ENCODE peak calls at places on chromosomes 1 and 21, in four cellular contexts. G is Peyer's patch, C is cardiac muscle cell, Z is fibroblast of mammary gland. L is an unnamed sample.

GRCh38 chr1:67952071-67952470 is 98.4 kb downstream of the DIRAS3 start:
- DNase-seq in G (no peak), C (peak), Z (peak), L (no peak)

GRCh38 chr1:209756608-209757445 is 974 bp downstream of the TRAF3IP3 start:
- DNase-seq in G (peak), C (no peak), Z (no peak), L (no peak)

GRCh38 chr21:45847870-45848269 is 133.7 kb upstream of the COL6A1 start:
- DNase-seq in G (no peak), C (no peak), Z (no peak), L (no peak)

GRCh38 chr1:245742891-245743290 is 588.1 kb downstream of the KIF26B start:
- DNase-seq in G (no peak), C (no peak), Z (peak), L (no peak)

GRCh38 chr1:1819762-1820161 is 41.5 kb upstream of the NADK start:
- DNase-seq in G (no peak), C (no peak), Z (no peak), L (no peak)

GRCh38 chr1:157154291-157154690 is 16.1 kb upstream of the ETV3 start:
- DNase-seq in G (no peak), C (no peak), Z (no peak), L (no peak)

GRCh38 chr1:237938553-237938952 is 47.8 kb upstream of the ZP4 start:
- DNase-seq in G (no peak), C (no peak), Z (peak), L (no peak)

GRCh38 chr1:81670286-81670685 is 130.4 kb upstream of the ADGRL2 start:
- DNase-seq in G (peak), C (peak), Z (peak), L (no peak)

GRCh38 chr1:212692774-212693644 is 6.6 kb downstream of the BATF3 start:
- DNase-seq in G (no peak), C (no peak), Z (peak), L (no peak)

GRCh38 chr21:42105916-42106315 is 34.8 kb downstream of the UMODL1 start:
- DNase-seq in G (no peak), C (no peak), Z (no peak), L (no peak)

GRCh38 chr21:27477321-27477720 is 510.4 kb upstream of the ADAMTS5 start:
- DNase-seq in G (no peak), C (no peak), Z (peak), L (no peak)

GRCh38 chr1:39981957-39982356 is 27.0 kb downstream of the MFSD2A start:
- DNase-seq in G (no peak), C (no peak), Z (peak), L (no peak)

GRCh38 chr21:34029724-34030528 is 43.5 kb upstream of the MRPS6 start:
- DNase-seq in G (peak), C (peak), Z (peak), L (peak)

GRCh38 chr1:101846820-101847219 is 149.9 kb downstream of the OLFM3 start:
- DNase-seq in G (no peak), C (peak), Z (no peak), L (no peak)

GRCh38 chr1:162040657-162041056 is 17.0 kb upstream of the OLFML2B start:
- DNase-seq in G (no peak), C (peak), Z (peak), L (no peak)

GRCh38 chr1:51955797-51956527 is 34.5 kb downstream of the RAB3B start:
- DNase-seq in G (no peak), C (no peak), Z (no peak), L (no peak)

GRCh38 chr1:14380408-14380807 is 218.1 kb upstream of the KAZN start:
- DNase-seq in G (no peak), C (no peak), Z (no peak), L (no peak)

GRCh38 chr1:172827841-172828240 is 168.9 kb downstream of the FASLG start:
- DNase-seq in G (no peak), C (no peak), Z (no peak), L (no peak)

GRCh38 chr1:27725374-27726172 is at the start of gene FAM76A:
- DNase-seq in G (peak), C (peak), Z (peak), L (peak)

GRCh38 chr1:27724961-27725373 is 794 bp upstream of the FAM76A start:
- DNase-seq in G (peak), C (no peak), Z (no peak), L (peak)

GRCh38 chr1:27726173-27726793 is 522 bp downstream of the FAM76A start:
- DNase-seq in G (peak), C (peak), Z (peak), L (peak)

GRCh38 chr1:27727126-27727525 is 1.4 kb downstream of the FAM76A start:
- DNase-seq in G (no peak), C (no peak), Z (peak), L (no peak)
- TF ChIP-seq CTCF in G (no peak), C (no peak), Z (no peak), L (no peak)

DNA sequence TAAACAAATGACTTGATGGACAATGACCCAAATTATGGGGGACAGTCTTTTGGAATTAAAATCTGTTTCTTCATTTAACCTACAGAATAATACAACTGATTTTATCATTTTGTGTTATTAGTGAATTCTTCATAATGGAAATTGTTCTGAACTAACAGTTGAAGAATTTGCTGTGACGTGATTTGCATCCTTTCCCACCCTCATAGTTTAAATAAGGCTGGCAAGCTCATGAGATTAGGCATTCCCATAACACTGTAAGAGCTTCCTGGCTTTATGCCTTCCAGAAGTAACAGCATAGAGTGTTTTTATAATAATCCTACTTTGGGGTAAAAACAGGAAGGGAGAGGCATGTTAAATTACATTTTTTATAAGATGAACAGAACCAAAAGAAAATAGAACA is 95.7 kb downstream of the ATP6V1G3 start:
- DNase-seq in G (no peak), C (no peak), Z (peak), L (no peak)
- TF ChIP-seq CTCF in G (no peak), C (no peak), Z (no peak), L (no peak)

DNA sequence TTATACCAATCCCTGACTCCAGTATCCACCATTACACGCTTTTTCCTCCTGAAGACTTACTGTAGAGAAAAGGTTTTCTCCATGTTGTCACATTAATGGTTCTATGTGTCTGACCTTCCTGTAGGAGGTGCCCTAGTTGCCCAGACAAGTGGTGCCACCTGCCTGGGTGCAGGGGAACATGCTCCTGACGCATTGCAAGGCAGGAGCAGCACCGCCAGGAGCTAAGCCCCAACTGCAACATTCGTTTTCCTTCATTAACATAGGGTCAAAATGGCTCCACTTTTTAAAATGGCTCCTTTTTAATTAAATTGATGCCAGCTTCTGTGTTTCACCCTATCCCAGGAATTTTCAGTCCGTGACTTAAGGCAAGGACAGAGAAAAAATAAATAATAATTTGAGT is 220.1 kb upstream of the SAMSN1 start:
- DNase-seq in G (no peak), C (no peak), Z (no peak), L (no peak)
- TF ChIP-seq CTCF in G (no peak), C (no peak), Z (no peak), L (no peak)

GRCh38 chr1:64423526-64423925 is 46.4 kb upstream of the CACHD1 start:
- DNase-seq in G (no peak), C (no peak), Z (no peak), L (no peak)

GRCh38 chr1:64421377-64421776 is 48.6 kb upstream of the CACHD1 start:
- DNase-seq in G (no peak), C (no peak), Z (peak), L (no peak)

GRCh38 chr1:64417828-64418227 is 52.1 kb upstream of the CACHD1 start:
- DNase-seq in G (no peak), C (no peak), Z (no peak), L (no peak)
- TF ChIP-seq CTCF in G (no peak), C (no peak), Z (no peak), L (no peak)

GRCh38 chr1:72697410-72697809 is 415.1 kb upstream of the NEGR1 start:
- DNase-seq in G (no peak), C (no peak), Z (no peak), L (no peak)
- TF ChIP-seq CTCF in G (no peak), C (no peak), Z (no peak), L (no peak)

DNA sequence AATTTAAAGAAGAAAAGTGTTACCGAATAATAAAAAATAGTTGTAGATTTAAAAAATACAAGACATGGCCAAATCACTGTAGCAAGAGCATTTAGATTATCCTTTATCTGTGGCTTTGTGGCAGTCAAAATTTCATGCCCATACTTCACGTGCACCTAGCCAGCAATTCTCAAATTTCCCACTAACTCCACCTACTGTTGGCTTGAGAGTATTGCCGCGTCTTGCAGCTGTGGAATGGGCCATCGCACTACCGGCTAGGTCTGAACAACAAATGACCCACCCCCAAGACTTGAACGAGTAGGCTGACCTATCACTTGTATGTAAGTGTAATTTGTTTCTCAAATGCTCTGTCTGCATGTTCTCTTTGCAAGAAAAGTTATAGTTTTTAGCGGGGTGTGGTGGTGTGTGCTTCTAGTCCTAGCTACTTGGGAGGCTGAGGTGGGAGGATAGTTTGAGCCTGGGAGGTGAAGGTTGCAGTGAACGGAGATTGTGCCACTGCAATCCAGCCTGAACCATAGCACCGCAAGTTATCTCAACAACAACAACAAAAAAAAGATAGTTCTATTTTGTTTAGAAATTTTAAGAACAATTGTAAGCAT is 4.1 kb downstream of the KRTAP13-4 start:
- DNase-seq in G (no peak), C (peak), Z (peak), L (peak)
- TF ChIP-seq CTCF in G (peak), C (peak), Z (peak), L (peak)

GRCh38 chr1:36707221-36707620 is 224.5 kb upstream of the CSF3R start:
- DNase-seq in G (no peak), C (no peak), Z (peak), L (no peak)

GRCh38 chr1:36702963-36703362 is 220.2 kb upstream of the CSF3R start:
- DNase-seq in G (no peak), C (no peak), Z (no peak), L (no peak)

GRCh38 chr1:36705629-36706028 is 222.9 kb upstream of the CSF3R start:
- DNase-seq in G (no peak), C (no peak), Z (no peak), L (no peak)

GRCh38 chr1:36706416-36706815 is 223.7 kb upstream of the CSF3R start:
- DNase-seq in G (no peak), C (no peak), Z (no peak), L (no peak)

DNA sequence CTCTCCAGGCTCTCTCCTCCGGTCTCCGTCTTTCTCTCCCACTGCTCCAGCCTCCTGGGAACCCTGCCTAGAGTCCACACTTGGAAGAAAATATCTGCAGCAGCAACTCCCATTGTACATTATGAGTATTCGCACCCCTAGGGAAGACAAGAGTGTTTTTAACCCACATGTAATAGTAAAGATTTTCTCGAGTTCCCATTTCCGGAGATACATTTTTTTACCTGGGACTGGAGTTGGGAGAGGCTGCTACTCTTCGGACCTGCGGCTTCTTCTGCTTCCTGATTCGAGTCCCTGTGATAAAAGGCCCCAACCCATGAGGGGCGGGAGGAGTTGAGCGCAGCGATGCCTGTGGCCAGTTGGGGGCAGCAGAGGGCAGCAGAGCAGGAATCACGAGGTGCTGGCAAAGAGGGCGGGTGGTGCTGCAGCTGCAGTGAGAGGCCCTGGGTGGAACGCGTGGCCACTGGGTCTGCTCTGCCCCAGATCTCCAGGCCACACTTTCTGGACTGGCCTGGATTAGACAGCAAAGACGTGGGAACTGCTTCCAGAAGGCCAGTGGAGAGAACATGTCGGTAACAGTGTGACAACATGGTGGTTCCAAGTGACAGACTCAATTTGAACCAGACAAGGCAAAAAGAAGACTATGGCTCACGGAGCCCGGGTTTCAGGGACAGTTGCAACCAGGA is 221.0 kb upstream of the CSF3R start:
- DNase-seq in G (peak), C (peak), Z (peak), L (peak)
- TF ChIP-seq CTCF in G (peak), C (peak), Z (peak), L (peak)

GRCh38 chr1:66711420-66711819 is 40.8 kb upstream of the DYNLT5 start:
- DNase-seq in G (no peak), C (no peak), Z (peak), L (no peak)
- TF ChIP-seq CTCF in G (no peak), C (peak), Z (peak), L (no peak)